ENCODE peak calls at places on chromosomes 5 and 9, in seven cellular contexts. P, I, Q, V, U, M and B are unnamed samples.

GRCh38 chr5:777756-778161 is 6.8 kb downstream of the ZDHHC11B start:
- DNase-seq in P (no peak), I (peak; percentile 11), Q (no peak), V (no peak), U (peak; percentile 24), M (no peak), B (peak; percentile 30)

GRCh38 chr9:123912167-123912897 is 17.6 kb downstream of the DENND1A start:
- DNase-seq in P (no peak), I (no peak), Q (no peak), V (no peak), U (no peak), M (no peak), B (no peak)

GRCh38 chr5:143135832-143136551 is 267.5 kb downstream of the NR3C1 start:
- DNase-seq in P (peak; percentile 55), I (peak; percentile 22), Q (no peak), V (no peak), U (no peak), M (no peak), B (peak; percentile 42)

GRCh38 chr9:75201480-75202209 is 113.3 kb downstream of the OSTF1 start:
- DNase-seq in P (no peak), I (no peak), Q (no peak), V (no peak), U (no peak), M (peak; percentile 2), B (no peak)

GRCh38 chr9:76342862-76343261 is 51.4 kb downstream of the RFK start:
- DNase-seq in P (no peak), I (no peak), Q (no peak), V (no peak), U (no peak), M (no peak), B (no peak)

GRCh38 chr5:136191304-136192014 is 1.5 kb downstream of the SMIM32 start:
- DNase-seq in P (peak; percentile 33), I (peak; percentile 46), Q (peak; percentile 29), V (no peak), U (no peak), M (no peak), B (no peak)

GRCh38 chr9:37917315-37917731 is 13.4 kb upstream of the SLC25A51 start:
- DNase-seq in P (no peak), I (no peak), Q (no peak), V (no peak), U (no peak), M (no peak), B (no peak)

GRCh38 chr5:175534070-175534932 is 55.9 kb downstream of the SFXN1 start:
- DNase-seq in P (peak; percentile 58), I (peak; percentile 94), Q (peak; percentile 76), V (peak; percentile 15), U (peak; percentile 59), M (peak; percentile 33), B (peak; percentile 87)

GRCh38 chr5:140246378-140247122 is 56.4 kb downstream of the PFDN1 start:
- DNase-seq in P (peak; percentile 83), I (peak; percentile 69), Q (peak; percentile 78), V (no peak), U (peak; percentile 71), M (no peak), B (peak; percentile 52)

GRCh38 chr9:133972041-133972970 is 19.8 kb downstream of the VAV2 start:
- DNase-seq in P (no peak), I (peak; percentile 84), Q (no peak), V (no peak), U (peak; percentile 56), M (no peak), B (no peak)

GRCh38 chr5:59358497-59358896 is 535.0 kb downstream of the PDE4D start:
- DNase-seq in P (peak; percentile 52), I (peak; percentile 58), Q (no peak), V (no peak), U (peak; percentile 22), M (no peak), B (peak; percentile 31)

GRCh38 chr5:14263700-14264099 is 120.6 kb downstream of the TRIO start:
- DNase-seq in P (no peak), I (no peak), Q (no peak), V (no peak), U (no peak), M (no peak), B (no peak)

GRCh38 chr9:70081120-70081495 is 37.5 kb downstream of the MAMDC2 start:
- DNase-seq in P (peak; percentile 91), I (no peak), Q (no peak), V (no peak), U (no peak), M (no peak), B (no peak)

GRCh38 chr9:135582966-135583685 is 21.6 kb downstream of the PAEP start:
- DNase-seq in P (no peak), I (no peak), Q (no peak), V (no peak), U (no peak), M (no peak), B (no peak)

GRCh38 chr9:109290385-109290784 is 30.5 kb downstream of the EPB41L4B start:
- DNase-seq in P (no peak), I (no peak), Q (no peak), V (no peak), U (no peak), M (no peak), B (no peak)
- H3K4me1 ChIP-seq in P (peaks cover 6% of the 10 kb centered on the region), I (peaks cover 3% of the 10 kb centered on the region), Q (peaks cover 23% of the 10 kb centered on the region), V (no peaks in the 10 kb centered on the region), U (no peaks in the 10 kb centered on the region), M (peaks cover 32% of the 10 kb centered on the region), B (peaks cover 3% of the 10 kb centered on the region)

DNA sequence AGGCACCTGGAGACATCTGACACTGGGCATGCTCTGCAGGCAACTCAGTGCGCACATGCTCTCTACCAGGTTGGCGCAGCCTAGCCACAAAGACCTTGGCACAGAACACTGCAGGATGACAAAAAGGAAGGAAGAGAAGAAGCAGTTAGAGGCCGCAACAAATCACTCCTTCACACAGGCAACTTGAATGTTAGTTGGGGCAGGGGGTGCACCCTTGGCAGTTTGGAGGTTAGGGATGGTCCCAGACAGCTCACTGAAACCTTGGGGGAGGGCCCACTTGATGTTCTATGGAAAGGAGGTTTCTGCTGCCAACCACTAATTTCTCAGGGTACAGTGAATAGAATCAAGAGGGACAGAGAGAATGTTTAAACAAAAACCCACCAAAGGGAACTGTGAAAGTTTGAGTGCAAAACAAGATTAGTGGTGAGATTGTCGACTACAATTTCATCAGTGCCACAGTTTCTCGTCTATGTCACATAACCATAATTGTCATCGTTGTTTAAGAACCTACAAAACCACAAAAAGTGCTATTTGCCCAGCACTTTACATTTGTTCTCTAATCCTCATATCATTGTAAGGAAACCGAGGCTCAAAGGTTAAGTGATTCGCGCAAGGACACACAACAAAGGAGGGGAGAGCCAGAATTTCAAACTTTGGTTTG is 48.7 kb downstream of the FBXW11 start:
- DNase-seq in P (no peak), I (no peak), Q (no peak), V (no peak), U (peak; percentile 22), M (no peak), B (no peak)
- H3K4me1 ChIP-seq in P (peaks cover 37% of the 10 kb centered on the region), I (peaks cover 35% of the 10 kb centered on the region), Q (peaks cover 52% of the 10 kb centered on the region), V (peaks cover 67% of the 10 kb centered on the region), U (peaks cover 25% of the 10 kb centered on the region), M (peaks cover 82% of the 10 kb centered on the region), B (peaks cover 63% of the 10 kb centered on the region)

DNA sequence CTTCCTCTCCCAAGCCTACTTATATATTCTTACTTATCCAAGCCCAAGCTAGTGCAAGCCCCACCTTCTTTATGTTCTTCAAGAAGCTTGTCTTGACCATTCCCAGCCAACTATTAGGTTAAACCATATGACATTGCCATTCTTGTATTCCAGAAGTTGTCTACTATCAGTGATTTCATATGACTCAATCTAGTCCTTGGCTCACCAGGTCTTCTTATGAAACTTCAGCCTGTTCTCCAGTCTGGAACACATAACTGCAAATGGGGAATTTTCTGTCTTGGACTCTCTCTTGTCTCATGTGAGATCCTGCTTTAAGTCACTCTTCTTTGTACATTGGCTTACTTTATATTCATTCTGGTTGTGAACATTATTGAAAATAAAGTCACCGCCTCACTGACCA is 130.7 kb downstream of the TTLL11 start:
- DNase-seq in P (no peak), I (no peak), Q (no peak), V (no peak), U (no peak), M (no peak), B (no peak)
- H3K4me1 ChIP-seq in P (peaks cover 7% of the 10 kb centered on the region), I (no peaks in the 10 kb centered on the region), Q (peaks cover 8% of the 10 kb centered on the region), V (peaks cover 12% of the 10 kb centered on the region), U (no peaks in the 10 kb centered on the region), M (no peaks in the 10 kb centered on the region), B (no peaks in the 10 kb centered on the region)

GRCh38 chr9:116275418-116276295 is 122.1 kb downstream of the PAPPA start:
- DNase-seq in P (peak; percentile 83), I (no peak), Q (peak; percentile 29), V (no peak), U (no peak), M (no peak), B (no peak)

GRCh38 chr9:116279230-116279629 is 125.6 kb downstream of the PAPPA start:
- DNase-seq in P (peak; percentile 70), I (peak; percentile 28), Q (no peak), V (no peak), U (no peak), M (no peak), B (no peak)

GRCh38 chr9:116276651-116277121 is 123.1 kb downstream of the PAPPA start:
- DNase-seq in P (peak; percentile 12), I (no peak), Q (no peak), V (no peak), U (no peak), M (no peak), B (no peak)

GRCh38 chr9:116280529-116280928 is 126.9 kb downstream of the PAPPA start:
- DNase-seq in P (peak; percentile 5), I (no peak), Q (no peak), V (no peak), U (no peak), M (no peak), B (no peak)

GRCh38 chr9:116278326-116278725 is 124.7 kb downstream of the PAPPA start:
- DNase-seq in P (no peak), I (no peak), Q (no peak), V (no peak), U (no peak), M (no peak), B (no peak)
- H3K4me1 ChIP-seq in P (peaks cover 67% of the 10 kb centered on the region), I (peaks cover 7% of the 10 kb centered on the region), Q (peaks cover 39% of the 10 kb centered on the region), V (no peaks in the 10 kb centered on the region), U (no peaks in the 10 kb centered on the region), M (no peaks in the 10 kb centered on the region), B (no peaks in the 10 kb centered on the region)

GRCh38 chr5:63164838-63165237 is 586.2 kb downstream of the LRRC70 start:
- DNase-seq in P (no peak), I (no peak), Q (no peak), V (no peak), U (no peak), M (no peak), B (no peak)

DNA sequence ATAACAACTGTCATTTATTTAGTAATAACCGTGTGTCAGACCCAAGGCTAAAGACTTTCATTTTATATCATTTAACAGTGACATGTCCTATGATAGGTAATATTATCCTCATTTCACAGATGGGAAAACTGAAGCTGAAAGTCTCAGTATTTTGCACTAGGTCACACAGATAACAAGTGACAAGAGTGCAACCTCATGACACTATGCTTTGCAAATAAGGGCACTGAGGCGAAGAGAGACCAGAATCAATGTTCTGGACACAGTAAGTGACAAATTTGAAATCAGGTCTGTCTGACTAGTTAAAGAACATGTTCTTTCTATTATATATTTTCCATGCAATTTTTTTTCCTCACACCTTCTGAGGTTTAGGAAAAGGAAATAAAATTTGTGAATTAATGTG is 585.7 kb downstream of the LRRC70 start:
- DNase-seq in P (no peak), I (no peak), Q (no peak), V (no peak), U (no peak), M (no peak), B (no peak)
- H3K4me1 ChIP-seq in P (no peaks in the 10 kb centered on the region), I (no peaks in the 10 kb centered on the region), Q (peaks cover 18% of the 10 kb centered on the region), V (no peaks in the 10 kb centered on the region), U (no peaks in the 10 kb centered on the region), M (no peaks in the 10 kb centered on the region), B (no peaks in the 10 kb centered on the region)

GRCh38 chr9:137955224-137955570 is 77.6 kb downstream of the CACNA1B start:
- DNase-seq in P (no peak), I (no peak), Q (no peak), V (no peak), U (no peak), M (no peak), B (no peak)
- H3K4me1 ChIP-seq in P (no peaks in the 10 kb centered on the region), I (no peaks in the 10 kb centered on the region), Q (no peaks in the 10 kb centered on the region), V (no peaks in the 10 kb centered on the region), U (no peaks in the 10 kb centered on the region), M (no peaks in the 10 kb centered on the region), B (no peaks in the 10 kb centered on the region)